ENCODE peak calls at places on chromosomes 2 and 18, in nine cellular contexts. N is aorta, T is mammary epithelial cell, Y is neural progenitor cell, R is HCT116, Q is hepatocyte, O is tibial artery, I is endothelial cell of umbilical vein, G is GM23248. M is an unnamed sample. For H3K4me1 and H3K27me3, the result is how much of the 10 kb centered on the place peaks cover.

GRCh38 chr2:96259497-96259921 is 6.3 kb downstream of the TMEM127 start:
- DNase-seq in N (peak), T (no peak), Y (no peak), R (no peak), Q (peak), O (no peak), I (no peak), G (no peak), M (peak)

GRCh38 chr2:29765711-29766110 is 155.7 kb downstream of the ALK start:
- DNase-seq in N (no peak), T (no peak), Y (no peak), R (no peak), Q (no peak), O (no peak), I (no peak), G (peak), M (no peak)

GRCh38 chr2:100059638-100060037 is 82.8 kb downstream of the AFF3 start:
- DNase-seq in N (no peak), T (no peak), Y (no peak), R (no peak), Q (no peak), O (no peak), I (no peak), G (no peak), M (no peak)

GRCh38 chr2:239311132-239312040 is 89.4 kb downstream of the HDAC4 start:
- DNase-seq in N (no peak), T (no peak), Y (no peak), R (no peak), Q (no peak), O (peak), I (no peak), G (peak), M (peak)

GRCh38 chr2:136247204-136247990 is 129.4 kb upstream of the CXCR4 start:
- DNase-seq in N (no peak), T (peak), Y (no peak), R (no peak), Q (no peak), O (peak), I (no peak), G (peak), M (no peak)

GRCh38 chr2:143847257-143847656 is 672.7 kb downstream of the ZEB2 start:
- DNase-seq in N (no peak), T (no peak), Y (no peak), R (no peak), Q (no peak), O (no peak), I (no peak), G (no peak), M (no peak)

GRCh38 chr2:200479617-200480292 is 30.1 kb downstream of the KCTD18 start:
- DNase-seq in N (no peak), T (peak), Y (no peak), R (no peak), Q (no peak), O (no peak), I (no peak), G (peak), M (no peak)

GRCh38 chr2:143558665-143559064 is 429.4 kb downstream of the ARHGAP15 start:
- DNase-seq in N (no peak), T (peak), Y (no peak), R (no peak), Q (peak), O (no peak), I (no peak), G (peak), M (no peak)

GRCh38 chr2:42861321-42861720 is 68.9 kb upstream of the HAAO start:
- DNase-seq in N (no peak), T (no peak), Y (no peak), R (no peak), Q (no peak), O (no peak), I (no peak), G (no peak), M (no peak)

GRCh38 chr18:67463829-67464228 is 52.7 kb downstream of the DSEL start:
- DNase-seq in N (no peak), T (peak), Y (no peak), R (no peak), Q (peak), O (no peak), I (peak), G (no peak), M (no peak)

GRCh38 chr2:15425707-15426106 is 135.4 kb downstream of the NBAS start:
- DNase-seq in N (no peak), T (no peak), Y (peak), R (no peak), Q (peak), O (no peak), I (no peak), G (no peak), M (no peak)

GRCh38 chr2:225911019-225911418 is 511.5 kb downstream of the NYAP2 start:
- DNase-seq in N (no peak), T (peak), Y (no peak), R (no peak), Q (no peak), O (no peak), I (no peak), G (peak), M (no peak)

GRCh38 chr18:49572935-49573334 is 11.1 kb downstream of the LIPG start:
- DNase-seq in N (no peak), T (peak), Y (peak), R (no peak), Q (no peak), O (no peak), I (no peak), G (no peak), M (no peak)

GRCh38 chr2:8455236-8456148 is 226.4 kb upstream of the ID2 start:
- DNase-seq in N (no peak), T (no peak), Y (no peak), R (no peak), Q (no peak), O (peak), I (no peak), G (no peak), M (peak)

DNA sequence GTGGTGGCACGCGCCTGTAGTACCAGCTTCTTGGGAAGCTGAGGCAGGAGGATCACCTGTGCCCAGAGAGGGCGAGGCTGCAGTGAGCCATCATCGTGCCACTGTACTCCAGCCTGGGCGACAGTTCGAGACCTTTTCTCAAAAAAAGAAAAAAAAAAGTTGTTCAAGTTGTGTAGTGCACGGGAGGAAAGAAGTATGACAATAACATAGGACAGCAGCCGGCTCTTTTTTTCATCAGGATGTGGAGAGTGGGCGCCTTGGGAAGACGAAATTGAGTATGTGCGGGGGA is 36.5 kb downstream of the PCBP1 start:
- DNase-seq in N (no peak), T (no peak), Y (no peak), R (no peak), Q (no peak), O (no peak), I (no peak), G (no peak), M (no peak)
- H3K4me3 ChIP-seq in N (no peak), T (no peak), Y (peak), R (peak), Q (no peak), O (peak), I (no peak), G (peak), M (peak)

GRCh38 chr2:37637985-37638384 is 33.5 kb downstream of the CDC42EP3 start:
- DNase-seq in N (no peak), T (no peak), Y (no peak), R (no peak), Q (no peak), O (no peak), I (no peak), G (peak), M (no peak)
- H3K4me1 ChIP-seq in N (under half), T (under half), Y (under half), R (under half), Q (under half), O (under half), I (under half), G (half or more), M (under half)

GRCh38 chr2:199464614-199465352 is 7.0 kb upstream of the SATB2 start:
- DNase-seq in N (no peak), T (no peak), Y (peak), R (no peak), Q (no peak), O (no peak), I (no peak), G (no peak), M (no peak)

GRCh38 chr2:199466704-199467461 is 9.1 kb upstream of the SATB2 start:
- DNase-seq in N (no peak), T (no peak), Y (peak), R (no peak), Q (no peak), O (no peak), I (no peak), G (no peak), M (no peak)

GRCh38 chr2:199465988-199466703 is 8.4 kb upstream of the SATB2 start:
- DNase-seq in N (no peak), T (no peak), Y (peak), R (no peak), Q (no peak), O (no peak), I (no peak), G (no peak), M (no peak)

GRCh38 chr2:199463708-199464613 is 6.2 kb upstream of the SATB2 start:
- DNase-seq in N (no peak), T (no peak), Y (peak), R (no peak), Q (peak), O (no peak), I (no peak), G (peak), M (no peak)

GRCh38 chr2:199465390-199465789 is 7.7 kb upstream of the SATB2 start:
- DNase-seq in N (no peak), T (no peak), Y (no peak), R (no peak), Q (no peak), O (no peak), I (no peak), G (no peak), M (no peak)
- H3K27me3 ChIP-seq in N (under half), T (half or more), Y (half or more), R (under half), Q (half or more), O (under half), I (half or more), G (under half), M (half or more)

GRCh38 chr18:75162978-75163377 is 46.0 kb downstream of the PTGR3 start:
- DNase-seq in N (no peak), T (no peak), Y (no peak), R (no peak), Q (no peak), O (no peak), I (no peak), G (no peak), M (no peak)

GRCh38 chr18:75162467-75162866 is 46.5 kb downstream of the PTGR3 start:
- DNase-seq in N (no peak), T (peak), Y (no peak), R (no peak), Q (no peak), O (no peak), I (no peak), G (peak), M (no peak)

GRCh38 chr18:75163736-75164135 is 45.2 kb downstream of the PTGR3 start:
- DNase-seq in N (no peak), T (no peak), Y (no peak), R (no peak), Q (no peak), O (no peak), I (no peak), G (no peak), M (no peak)

GRCh38 chr18:75160315-75160714 is 48.6 kb downstream of the PTGR3 start:
- DNase-seq in N (no peak), T (no peak), Y (peak), R (no peak), Q (no peak), O (no peak), I (no peak), G (peak), M (no peak)

DNA sequence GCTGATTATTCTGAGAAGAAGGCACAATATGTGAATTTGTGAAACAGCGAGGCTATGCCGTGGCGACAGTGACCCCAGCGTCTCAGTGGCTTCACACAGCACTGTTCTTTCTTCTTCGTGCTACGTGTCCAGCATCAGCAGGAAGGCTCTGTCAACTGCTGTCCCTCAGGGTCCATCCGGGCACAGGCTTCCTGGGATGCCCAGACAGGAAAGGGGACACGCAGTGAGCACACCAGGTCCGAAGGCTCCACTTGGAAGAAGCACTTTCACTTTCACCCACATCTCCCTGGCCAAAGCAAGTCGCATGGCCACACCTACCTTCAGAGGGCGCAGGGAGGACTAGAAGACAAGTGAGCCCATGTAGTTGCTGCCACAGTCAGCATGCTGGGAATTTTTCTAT is 47.3 kb downstream of the PTGR3 start:
- DNase-seq in N (no peak), T (no peak), Y (no peak), R (peak), Q (no peak), O (no peak), I (peak), G (no peak), M (peak)
- H3K4me3 ChIP-seq in N (no peak), T (no peak), Y (no peak), R (peak), Q (no peak), O (peak), I (no peak), G (no peak), M (peak)

DNA sequence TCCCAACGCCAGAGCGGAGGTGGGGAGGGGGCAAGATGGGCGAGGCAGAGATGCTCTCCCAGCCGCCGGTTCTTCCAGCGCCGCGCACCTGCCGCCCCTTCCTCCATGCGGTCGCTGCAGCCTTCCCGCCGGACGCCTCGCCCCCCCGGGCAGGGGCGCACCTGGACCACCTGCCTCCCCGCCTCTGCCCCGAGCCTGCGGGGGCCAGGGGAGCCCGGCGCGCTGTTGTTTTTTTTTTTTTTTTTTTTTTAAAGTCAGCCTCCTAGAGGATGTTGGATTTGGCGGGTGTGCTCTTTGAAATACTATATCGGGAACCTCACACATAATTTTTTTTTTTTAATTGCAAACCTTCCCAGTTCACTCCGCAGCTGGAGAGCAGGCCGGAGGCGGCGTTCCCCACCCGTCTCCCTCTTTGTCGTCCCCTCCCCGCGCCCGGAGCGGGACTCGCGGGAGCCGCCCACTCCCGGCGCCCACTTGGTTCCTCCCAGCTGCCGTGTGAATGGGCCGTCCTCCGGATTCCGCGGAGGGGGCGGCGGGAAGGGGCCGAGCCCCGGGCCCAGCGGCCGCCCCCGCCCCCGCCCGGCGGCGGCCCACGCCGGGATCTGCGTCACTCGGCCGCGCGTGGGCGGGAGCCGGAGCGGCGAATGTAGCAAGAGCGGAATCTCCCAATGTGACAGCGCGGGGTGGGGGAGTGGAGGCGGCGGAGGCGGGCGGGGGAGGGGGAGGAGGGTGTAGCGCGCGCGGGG is 421 bp upstream of the NAB1 start:
- DNase-seq in N (peak), T (peak), Y (peak), R (peak), Q (peak), O (peak), I (peak), G (peak), M (peak)
- H3K4me1 ChIP-seq in N (under half), T (under half), Y (under half), R (under half), Q (under half), O (under half), I (under half), G (under half), M (half or more)

M was measured in left ventricle myocardium inferior.